ENCODE peak calls at places on chromosomes 12 and 14, in five cellular contexts. E, A, H, U and L are unnamed samples.

GRCh38 chr12:52014567-52015392 is 8.0 kb downstream of the TAMALIN start:
- DNase-seq in E (no peak), A (no peak), H (no peak), U (no peak), L (no peak)

GRCh38 chr12:47882796-47883546 is 21.8 kb downstream of the VDR start:
- DNase-seq in E (no peak), A (no peak), H (no peak), U (no peak), L (peak)

GRCh38 chr14:50364792-50365191 is 31.9 kb downstream of the CDKL1 start:
- DNase-seq in E (no peak), A (peak), H (no peak), U (no peak), L (no peak)

GRCh38 chr12:56955631-56956256 is 1.7 kb downstream of the RDH16 start:
- DNase-seq in E (no peak), A (no peak), H (no peak), U (no peak), L (no peak)

GRCh38 chr14:84036863-84037262 is 1493.1 kb upstream of the FLRT2 start:
- DNase-seq in E (no peak), A (peak), H (peak), U (no peak), L (no peak)

GRCh38 chr14:23186913-23187654 is 3.6 kb upstream of the SLC7A8 start:
- DNase-seq in E (peak), A (peak), H (peak), U (no peak), L (peak)

GRCh38 chr12:45696049-45696448 is 33.5 kb upstream of the ARID2 start:
- DNase-seq in E (no peak), A (no peak), H (no peak), U (no peak), L (no peak)

GRCh38 chr12:129870146-129870545 is 33.7 kb downstream of the TMEM132D start:
- DNase-seq in E (no peak), A (no peak), H (no peak), U (no peak), L (no peak)

GRCh38 chr14:48250575-48250974 is 575.2 kb upstream of the MDGA2 start:
- DNase-seq in E (no peak), A (no peak), H (no peak), U (no peak), L (no peak)

GRCh38 chr12:11853126-11853525 is 203.7 kb downstream of the ETV6 start:
- DNase-seq in E (peak), A (no peak), H (no peak), U (no peak), L (no peak)

GRCh38 chr12:7557227-7557626 is 53.6 kb upstream of the CD163 start:
- DNase-seq in E (no peak), A (no peak), H (no peak), U (no peak), L (no peak)

GRCh38 chr12:132046561-132046960 is 96.8 kb downstream of the EP400 start:
- DNase-seq in E (no peak), A (no peak), H (peak), U (no peak), L (peak)

GRCh38 chr14:67331368-67332125 is 28.1 kb downstream of the ATP6V1D start:
- DNase-seq in E (no peak), A (no peak), H (no peak), U (no peak), L (peak)

GRCh38 chr12:63066782-63067181 is 84.2 kb downstream of the AVPR1A start:
- DNase-seq in E (peak), A (no peak), H (no peak), U (no peak), L (no peak)

GRCh38 chr12:128971802-128972201 is 118.5 kb downstream of the GLT1D1 start:
- DNase-seq in E (no peak), A (no peak), H (no peak), U (no peak), L (no peak)

GRCh38 chr12:34363050-34363673 is 340.9 kb downstream of the ALG10 start:
- DNase-seq in E (peak), A (no peak), H (no peak), U (no peak), L (no peak)

GRCh38 chr12:25855716-25856115 is 102.8 kb upstream of the RASSF8 start:
- DNase-seq in E (no peak), A (no peak), H (no peak), U (no peak), L (no peak)